ENCODE peak calls at places on chromosomes 1 and 21, in ten cellular contexts. F is H9, G is fibroblast of pulmonary artery, N is A549, X is uterus, E is stomach, Y is PC-3, Z is mammary epithelial cell, T is lower leg skin, J is ovary. A is an unnamed sample.
A peak's percentile ranks its signal among the peaks of the same experiment; 100 is the strongest.

GRCh38 chr1:212261361-212261929 is 23.8 kb upstream of the PPP2R5A start:
- DNase-seq in F (no peak), G (no peak), N (no peak), X (no peak), E (no peak), Y (no peak), Z (no peak), T (no peak), J (no peak), A (no peak)

GRCh38 chr21:26939532-26940181 is 27.2 kb downstream of the ADAMTS5 start:
- DNase-seq in F (no peak), G (no peak), N (no peak), X (no peak), E (no peak), Y (peak; percentile 2), Z (no peak), T (no peak), J (no peak), A (no peak)

GRCh38 chr1:8825985-8826481 is 8.6 kb upstream of the RERE start:
- DNase-seq in F (peak; percentile 44), G (peak; percentile 59), N (no peak), X (no peak), E (peak; percentile 23), Y (peak; percentile 90), Z (no peak), T (peak; percentile 87), J (peak; percentile 8), A (no peak)

GRCh38 chr1:39087109-39087834 is 61.1 kb downstream of the NDUFS5 start:
- DNase-seq in F (no peak), G (peak; percentile 74), N (no peak), X (peak; percentile 68), E (no peak), Y (no peak), Z (no peak), T (no peak), J (peak; percentile 56), A (no peak)

GRCh38 chr1:207205613-207206009 is 101.6 kb downstream of the C4BPA start:
- DNase-seq in F (no peak), G (no peak), N (peak; percentile 6), X (no peak), E (no peak), Y (peak; percentile 31), Z (no peak), T (no peak), J (no peak), A (no peak)

GRCh38 chr1:26028490-26028980 is 7.0 kb downstream of the EXTL1 start:
- DNase-seq in F (no peak), G (no peak), N (no peak), X (no peak), E (no peak), Y (no peak), Z (no peak), T (no peak), J (no peak), A (no peak)

GRCh38 chr1:209433649-209434031 is 149.9 kb upstream of the CAMK1G start:
- DNase-seq in F (no peak), G (no peak), N (no peak), X (no peak), E (no peak), Y (peak; percentile 88), Z (peak; percentile 88), T (no peak), J (no peak), A (no peak)

GRCh38 chr1:116661633-116662032 is 5.9 kb downstream of the IGSF3 start:
- DNase-seq in F (no peak), G (no peak), N (no peak), X (no peak), E (no peak), Y (no peak), Z (no peak), T (no peak), J (no peak), A (no peak)

GRCh38 chr1:167628754-167629515 is 1.1 kb upstream of the RCSD1 start:
- DNase-seq in F (no peak), G (no peak), N (no peak), X (no peak), E (no peak), Y (no peak), Z (no peak), T (peak; percentile 67), J (no peak), A (no peak)

GRCh38 chr21:44753357-44753756 is 42.0 kb upstream of the TSPEAR start:
- DNase-seq in F (peak; percentile 25), G (no peak), N (no peak), X (no peak), E (no peak), Y (no peak), Z (no peak), T (no peak), J (no peak), A (no peak)

GRCh38 chr1:53326598-53327182 is 1.2 kb downstream of the LRP8 start:
- DNase-seq in F (peak; percentile 49), G (no peak), N (peak; percentile 29), X (peak; percentile 40), E (no peak), Y (peak; percentile 73), Z (no peak), T (no peak), J (peak; percentile 46), A (no peak)

GRCh38 chr1:53324321-53324720 is 3.5 kb downstream of the LRP8 start:
- DNase-seq in F (no peak), G (no peak), N (no peak), X (no peak), E (peak; percentile 53), Y (no peak), Z (no peak), T (no peak), J (no peak), A (no peak)

GRCh38 chr1:53324728-53325297 is 3.1 kb downstream of the LRP8 start:
- DNase-seq in F (no peak), G (peak; percentile 29), N (no peak), X (no peak), E (no peak), Y (no peak), Z (peak; percentile 12), T (no peak), J (no peak), A (no peak)

GRCh38 chr1:53326088-53326597 is 1.7 kb downstream of the LRP8 start:
- DNase-seq in F (peak; percentile 98), G (peak; percentile 79), N (peak; percentile 83), X (peak; percentile 70), E (peak; percentile 89), Y (peak; percentile 97), Z (peak; percentile 97), T (peak; percentile 96), J (peak; percentile 67), A (peak; percentile 86)

DNA sequence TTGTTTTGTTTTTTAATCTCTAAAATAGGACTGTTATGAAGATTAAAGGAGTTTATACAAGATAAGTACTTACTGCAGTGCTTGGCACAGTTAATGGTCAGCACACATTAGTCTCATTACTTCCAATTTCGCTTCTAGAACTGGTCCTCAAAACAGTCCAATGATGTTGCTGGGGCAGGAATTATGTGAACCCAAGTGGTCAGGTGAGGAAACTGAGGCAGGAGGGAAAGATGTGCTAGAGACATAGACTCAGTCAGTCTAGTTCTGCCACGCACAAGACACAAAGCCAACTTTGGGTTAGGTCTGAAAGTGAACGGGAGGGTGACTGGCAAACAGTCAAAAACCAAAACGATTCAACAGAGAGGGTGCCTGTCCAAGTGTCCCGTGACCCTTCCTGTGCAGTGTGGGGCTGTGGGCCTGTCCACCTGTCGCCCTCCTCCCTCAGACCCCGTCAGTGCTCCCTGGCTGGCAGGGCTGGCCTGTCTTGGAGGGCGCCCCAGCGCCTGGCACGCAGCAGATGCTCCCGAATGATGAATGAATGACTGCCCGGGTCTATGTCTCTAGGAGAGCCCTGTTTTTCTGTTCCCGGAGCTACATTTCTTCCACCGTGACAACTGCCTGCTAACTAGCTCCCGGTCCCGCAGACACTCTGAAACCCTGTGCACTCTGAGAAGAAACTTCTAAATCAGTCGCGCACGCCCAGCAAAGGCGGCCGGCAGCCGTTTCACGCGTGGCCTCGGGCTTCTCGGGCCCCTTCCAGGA is 2.4 kb downstream of the LRP8 start:
- DNase-seq in F (no peak), G (no peak), N (no peak), X (no peak), E (no peak), Y (no peak), Z (no peak), T (no peak), J (no peak), A (no peak)
- TF ChIP-seq CTCF in F (no peak), G (no peak), N (no peak), X (no peak), E (no peak), Y (no peak), Z (no peak), T (no peak), J (no peak), A (no peak)

GRCh38 chr1:171666114-171666769 is 13.8 kb upstream of the MYOC start:
- DNase-seq in F (no peak), G (no peak), N (no peak), X (no peak), E (no peak), Y (no peak), Z (no peak), T (no peak), J (no peak), A (no peak)
- TF ChIP-seq CTCF in F (no peak), G (no peak), N (no peak), X (no peak), E (no peak), Y (no peak), Z (no peak), T (no peak), J (no peak), A (no peak)

GRCh38 chr1:245322673-245323072 is 167.9 kb downstream of the KIF26B start:
- DNase-seq in F (no peak), G (no peak), N (no peak), X (no peak), E (no peak), Y (peak; percentile 71), Z (peak; percentile 50), T (no peak), J (no peak), A (no peak)
- TF ChIP-seq CTCF in F (no peak), G (no peak), N (no peak), X (no peak), E (no peak), Y (peak; percentile 54), Z (no peak), T (no peak), J (no peak), A (no peak)

GRCh38 chr1:196308171-196308570 is 300.1 kb downstream of the KCNT2 start:
- DNase-seq in F (no peak), G (no peak), N (no peak), X (no peak), E (no peak), Y (no peak), Z (no peak), T (no peak), J (no peak), A (no peak)

GRCh38 chr1:196306421-196306820 is 301.8 kb downstream of the KCNT2 start:
- DNase-seq in F (peak; percentile 52), G (no peak), N (no peak), X (no peak), E (no peak), Y (peak; percentile 39), Z (no peak), T (no peak), J (no peak), A (no peak)

GRCh38 chr1:196302420-196302819 is 305.8 kb downstream of the KCNT2 start:
- DNase-seq in F (no peak), G (no peak), N (no peak), X (no peak), E (no peak), Y (no peak), Z (no peak), T (no peak), J (no peak), A (no peak)

GRCh38 chr1:196302981-196303380 is 305.3 kb downstream of the KCNT2 start:
- DNase-seq in F (no peak), G (no peak), N (no peak), X (no peak), E (no peak), Y (no peak), Z (no peak), T (no peak), J (no peak), A (no peak)

GRCh38 chr1:196305216-196305615 is 303.0 kb downstream of the KCNT2 start:
- DNase-seq in F (no peak), G (no peak), N (no peak), X (no peak), E (no peak), Y (peak; percentile 5), Z (no peak), T (no peak), J (no peak), A (no peak)
- TF ChIP-seq CTCF in F (no peak), G (no peak), N (no peak), X (no peak), E (no peak), Y (no peak), Z (no peak), T (no peak), J (no peak), A (no peak)